ENCODE peak calls at places on chromosomes 3 and 15, in four cellular contexts. One of them, this sample, is unnamed.

GRCh38 chr3:168094877-168095610 is 680 bp downstream of the GOLIM4 start:
- DNase-seq in cardiac muscle cell: peak
- DNase-seq in AG08395: no peak
- DNase-seq in hepatic stellate cell: peak
- DNase-seq in this sample: no peak

GRCh38 chr3:56800373-56801150 is 1.2 kb downstream of the ARHGEF3 start:
- DNase-seq in cardiac muscle cell: no peak
- DNase-seq in AG08395: no peak
- DNase-seq in hepatic stellate cell: no peak
- DNase-seq in this sample: no peak

GRCh38 chr3:116669576-116669975 is 40.0 kb upstream of the TUSC7 start:
- DNase-seq in cardiac muscle cell: no peak
- DNase-seq in AG08395: no peak
- DNase-seq in hepatic stellate cell: no peak
- DNase-seq in this sample: no peak

GRCh38 chr15:70264014-70264492 is 166.3 kb upstream of the TLE3 start:
- DNase-seq in cardiac muscle cell: peak
- DNase-seq in AG08395: no peak
- DNase-seq in hepatic stellate cell: no peak
- DNase-seq in this sample: peak

GRCh38 chr3:169295126-169295525 is 368.4 kb downstream of the MECOM start:
- DNase-seq in cardiac muscle cell: no peak
- DNase-seq in AG08395: no peak
- DNase-seq in hepatic stellate cell: no peak
- DNase-seq in this sample: peak

GRCh38 chr15:89898628-89899302 is 5.0 kb upstream of the AP3S2 start:
- DNase-seq in cardiac muscle cell: peak
- DNase-seq in AG08395: peak
- DNase-seq in hepatic stellate cell: peak
- DNase-seq in this sample: peak

GRCh38 chr3:45546636-45547201 is 47.8 kb upstream of the LIMD1 start:
- DNase-seq in cardiac muscle cell: peak
- DNase-seq in AG08395: no peak
- DNase-seq in hepatic stellate cell: no peak
- DNase-seq in this sample: no peak

GRCh38 chr3:138165061-138165460 is 9.7 kb downstream of the DBR1 start:
- DNase-seq in cardiac muscle cell: no peak
- DNase-seq in AG08395: no peak
- DNase-seq in hepatic stellate cell: no peak
- DNase-seq in this sample: no peak

GRCh38 chr3:73207946-73208345 is 146.5 kb downstream of the EBLN2 start:
- DNase-seq in cardiac muscle cell: no peak
- DNase-seq in AG08395: no peak
- DNase-seq in hepatic stellate cell: no peak
- DNase-seq in this sample: no peak